ENCODE peak calls at places on chromosomes 3 and 15, in eight cellular contexts. F, C, Q, D, U, Z, R and M are unnamed samples.

GRCh38 chr3:36372534-36372935 is 7.8 kb upstream of the STAC start:
- DNase-seq in F (no peak), C (peak), Q (peak), D (no peak), U (no peak), Z (no peak), R (no peak), M (peak)

GRCh38 chr3:138348950-138349739 is 766 bp downstream of the MRAS start:
- DNase-seq in F (no peak), C (peak), Q (peak), D (no peak), U (no peak), Z (peak), R (no peak), M (peak)

GRCh38 chr15:65365229-65365628 is 12.6 kb downstream of the IGDCC3 start:
- DNase-seq in F (no peak), C (peak), Q (no peak), D (no peak), U (no peak), Z (no peak), R (peak), M (no peak)

GRCh38 chr3:122295286-122295685 is 29.8 kb upstream of the CSTA start:
- DNase-seq in F (no peak), C (no peak), Q (no peak), D (no peak), U (no peak), Z (no peak), R (no peak), M (no peak)

GRCh38 chr3:105791134-105791533 is 77.7 kb downstream of the CBLB start:
- DNase-seq in F (no peak), C (peak), Q (peak), D (no peak), U (no peak), Z (no peak), R (no peak), M (peak)

GRCh38 chr15:93366387-93367100 is 277.5 kb upstream of the RGMA start:
- DNase-seq in F (no peak), C (no peak), Q (no peak), D (no peak), U (no peak), Z (no peak), R (no peak), M (no peak)

GRCh38 chr15:100043069-100043641 is 298.6 kb downstream of the ADAMTS17 start:
- DNase-seq in F (no peak), C (peak), Q (peak), D (no peak), U (no peak), Z (no peak), R (peak), M (peak)

GRCh38 chr15:39860871-39861270 is 59.2 kb downstream of the GPR176 start:
- DNase-seq in F (no peak), C (no peak), Q (no peak), D (no peak), U (no peak), Z (no peak), R (no peak), M (no peak)

GRCh38 chr3:34260266-34260990 is 462.0 kb downstream of the PDCD6IP start:
- DNase-seq in F (no peak), C (peak), Q (peak), D (peak), U (no peak), Z (peak), R (peak), M (peak)

GRCh38 chr3:33879540-33879939 is 81.1 kb downstream of the PDCD6IP start:
- DNase-seq in F (no peak), C (peak), Q (no peak), D (no peak), U (no peak), Z (no peak), R (no peak), M (no peak)

GRCh38 chr15:78192826-78193594 is 41.4 kb downstream of the ACSBG1 start:
- DNase-seq in F (no peak), C (no peak), Q (no peak), D (no peak), U (peak), Z (peak), R (no peak), M (no peak)

GRCh38 chr15:43893956-43894355 is 67.2 kb downstream of the WDR76 start:
- DNase-seq in F (no peak), C (peak), Q (no peak), D (no peak), U (no peak), Z (no peak), R (no peak), M (no peak)

GRCh38 chr3:194320100-194320499 is 31.0 kb downstream of the CPN2 start:
- DNase-seq in F (no peak), C (no peak), Q (no peak), D (no peak), U (no peak), Z (no peak), R (no peak), M (no peak)

DNA sequence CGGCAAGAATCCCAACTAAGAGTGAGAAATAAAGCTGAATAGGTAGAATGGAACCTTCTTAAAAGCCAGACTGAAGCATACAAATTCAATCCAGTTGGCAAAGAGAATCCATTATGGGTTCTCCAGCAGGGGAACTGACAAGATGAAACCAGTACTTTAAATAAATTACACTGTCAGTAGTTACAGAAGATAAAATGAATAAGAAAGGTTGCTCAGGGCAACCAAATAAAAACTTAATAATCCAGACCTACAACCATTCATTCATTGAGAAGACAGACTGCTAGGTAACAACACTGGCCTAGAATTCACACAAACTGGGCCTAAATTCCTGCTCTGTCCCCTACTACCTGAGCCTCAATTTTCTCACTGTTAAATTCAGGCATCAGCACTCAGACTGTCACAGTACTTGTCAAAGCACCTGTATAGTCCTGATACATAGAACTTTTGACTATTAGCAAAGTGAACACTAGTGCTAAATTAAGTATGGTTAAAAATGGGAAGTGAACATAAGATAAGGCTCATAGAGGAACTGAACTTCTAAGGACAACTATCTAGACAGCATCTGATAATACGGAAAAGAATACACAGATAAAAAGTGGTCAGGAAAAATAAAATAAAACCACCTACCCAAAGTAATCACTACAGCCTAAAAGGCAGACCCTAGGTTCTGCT is 6.0 kb downstream of the TBL1XR1 start:
- DNase-seq in F (no peak), C (no peak), Q (no peak), D (no peak), U (no peak), Z (no peak), R (no peak), M (no peak)
- H3K4me3 ChIP-seq in F (no peak), C (no peak), Q (no peak), D (no peak), U (no peak), Z (no peak), R (no peak), M (no peak)

GRCh38 chr3:62371735-62372591 is 1.4 kb downstream of the FEZF2 start:
- DNase-seq in F (no peak), C (no peak), Q (no peak), D (peak), U (no peak), Z (no peak), R (no peak), M (no peak)
- H3K4me3 ChIP-seq in F (peak), C (no peak), Q (no peak), D (no peak), U (no peak), Z (no peak), R (no peak), M (no peak)

GRCh38 chr3:160678447-160678846 is 1.5 kb downstream of the ARL14 start:
- DNase-seq in F (no peak), C (peak), Q (no peak), D (no peak), U (no peak), Z (no peak), R (peak), M (peak)
- H3K4me3 ChIP-seq in F (no peak), C (no peak), Q (no peak), D (no peak), U (no peak), Z (no peak), R (peak), M (no peak)

DNA sequence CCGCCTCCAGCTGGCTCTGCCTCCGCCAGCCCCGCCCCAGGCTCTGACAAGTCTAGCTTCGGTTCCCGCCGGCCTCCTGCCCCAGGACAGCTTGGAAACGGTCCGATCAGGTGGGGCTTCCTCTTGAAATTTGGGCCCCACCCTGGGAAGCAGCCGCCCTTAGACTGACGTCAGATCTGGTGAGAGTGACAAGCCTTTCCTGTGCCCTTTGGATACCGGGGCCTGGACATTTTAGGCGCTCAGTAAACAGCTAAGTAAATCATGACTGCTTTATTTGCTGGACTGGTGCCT is 378 bp upstream of the HYAL3 start:
- DNase-seq in F (no peak), C (no peak), Q (no peak), D (no peak), U (no peak), Z (no peak), R (no peak), M (no peak)
- H3K4me3 ChIP-seq in F (peak), C (peak), Q (peak), D (peak), U (no peak), Z (peak), R (peak), M (peak)